ENCODE peak calls at places on chromosomes 13 and 19, in seven cellular contexts. H, J, I, T, D, G and F are unnamed samples.

GRCh38 chr13:26616126-26616525 is 58.6 kb downstream of the WASF3 start:
- DNase-seq in H (no peak), D (no peak), I (no peak), J (no peak), T (peak; percentile 28), G (peak; percentile 21), F (no peak)

GRCh38 chr19:35790981-35791813 is 15.8 kb downstream of the ARHGAP33 start:
- DNase-seq in T (no peak), D (no peak), I (no peak), J (no peak), G (no peak), H (no peak), F (no peak)

GRCh38 chr19:57815247-57816075 is 748 bp upstream of the ZNF552 start:
- DNase-seq in G (no peak), I (no peak), D (no peak), H (no peak), T (no peak), J (no peak), F (no peak)

GRCh38 chr13:22061371-22061805 is 390.5 kb downstream of the FGF9 start:
- DNase-seq in G (no peak), H (no peak), I (peak; percentile 32), D (no peak), T (no peak), J (no peak), F (peak; percentile 50)

GRCh38 chr19:35740423-35741215 is 1.6 kb downstream of the IGFLR1 start:
- DNase-seq in I (peak; percentile 93), T (peak; percentile 98), H (peak; percentile 89), D (peak; percentile 99), G (peak; percentile 95), J (peak; percentile 99), F (peak; percentile 98)

GRCh38 chr13:99288069-99288468 is 19.1 kb downstream of the GPR183 start:
- DNase-seq in D (no peak), G (no peak), I (no peak), H (no peak), T (no peak), J (no peak), F (peak; percentile 66)

GRCh38 chr13:73914119-73914518 is 220.1 kb downstream of the KLF12 start:
- DNase-seq in I (peak; percentile 50), T (no peak), J (no peak), G (no peak), D (peak; percentile 75), H (no peak), F (peak; percentile 10)

GRCh38 chr13:48901786-48902185 is 73.9 kb upstream of the FNDC3A start:
- DNase-seq in D (no peak), J (no peak), G (no peak), I (no peak), H (no peak), T (no peak), F (no peak)

GRCh38 chr13:26022538-26023292 is 29.1 kb downstream of the SHISA2 start:
- DNase-seq in I (no peak), H (peak; percentile 12), J (peak; percentile 83), G (peak; percentile 77), T (no peak), D (peak; percentile 48), F (no peak)

GRCh38 chr13:25037057-25037813 is 58.7 kb upstream of the PABPC3 start:
- DNase-seq in I (peak; percentile 74), T (peak; percentile 71), H (peak; percentile 38), D (peak; percentile 75), G (peak; percentile 73), J (no peak), F (peak; percentile 55)

GRCh38 chr13:52029569-52029968 is 5.1 kb downstream of the UTP14C start:
- DNase-seq in T (no peak), G (no peak), J (no peak), H (no peak), D (no peak), I (no peak), F (no peak)

GRCh38 chr13:40558656-40559055 is 107.8 kb downstream of the FOXO1 start:
- DNase-seq in I (no peak), T (no peak), J (no peak), G (no peak), D (no peak), H (no peak), F (no peak)

GRCh38 chr13:48727252-48728011 is 73.7 kb downstream of the CYSLTR2 start:
- DNase-seq in T (peak; percentile 99), H (no peak), I (no peak), D (peak; percentile 74), J (peak; percentile 48), G (peak; percentile 92), F (no peak)

GRCh38 chr19:35213678-35214632 is 14.6 kb downstream of the FAM187B start:
- DNase-seq in I (peak; percentile 91), D (peak; percentile 68), T (peak; percentile 63), J (peak; percentile 35), G (peak; percentile 76), H (no peak), F (peak; percentile 27)

GRCh38 chr19:48963371-48964204 is 1.5 kb upstream of the FTL start:
- DNase-seq in G (peak; percentile 75), T (peak; percentile 77), D (peak; percentile 69), I (peak; percentile 56), H (no peak), J (peak; percentile 72), F (peak; percentile 84)

GRCh38 chr13:76882431-76882830 is 3.8 kb downstream of the KCTD12 start:
- DNase-seq in J (no peak), I (no peak), G (peak; percentile 74), H (no peak), T (peak; percentile 45), D (no peak), F (no peak)

GRCh38 chr19:7699422-7700127 is 2.4 kb downstream of the FCER2 start:
- DNase-seq in T (no peak), G (no peak), D (no peak), I (peak; percentile 59), J (no peak), H (no peak), F (no peak)

GRCh38 chr13:101779147-101779546 is 326.7 kb downstream of the ITGBL1 start:
- DNase-seq in D (no peak), J (no peak), H (no peak), T (no peak), G (no peak), I (no peak), F (no peak)

GRCh38 chr13:22561581-22561980 is 619.2 kb upstream of the SGCG start:
- DNase-seq in J (no peak), I (no peak), G (no peak), T (no peak), D (no peak), H (no peak), F (no peak)

GRCh38 chr19:33630880-33631627 is 9.3 kb downstream of the CHST8 start:
- DNase-seq in D (no peak), G (no peak), H (no peak), J (no peak), I (no peak), T (no peak), F (no peak)

GRCh38 chr19:33587150-33587549 is 34.6 kb upstream of the CHST8 start:
- DNase-seq in T (no peak), I (no peak), G (no peak), D (no peak), J (no peak), H (no peak), F (no peak)

GRCh38 chr13:51539887-51540286 is 44.4 kb upstream of the WDFY2 start:
- DNase-seq in D (peak; percentile 67), I (no peak), H (peak; percentile 29), T (peak; percentile 70), G (peak; percentile 74), J (no peak), F (no peak)

GRCh38 chr13:79018166-79018565 is 359.2 kb upstream of the OBI1 start:
- DNase-seq in T (no peak), J (no peak), H (no peak), G (no peak), I (no peak), D (no peak), F (no peak)
- TF ChIP-seq CTCF in T (no peak), J (no peak), H (no peak), G (no peak), I (no peak), D (no peak), F (no peak)

DNA sequence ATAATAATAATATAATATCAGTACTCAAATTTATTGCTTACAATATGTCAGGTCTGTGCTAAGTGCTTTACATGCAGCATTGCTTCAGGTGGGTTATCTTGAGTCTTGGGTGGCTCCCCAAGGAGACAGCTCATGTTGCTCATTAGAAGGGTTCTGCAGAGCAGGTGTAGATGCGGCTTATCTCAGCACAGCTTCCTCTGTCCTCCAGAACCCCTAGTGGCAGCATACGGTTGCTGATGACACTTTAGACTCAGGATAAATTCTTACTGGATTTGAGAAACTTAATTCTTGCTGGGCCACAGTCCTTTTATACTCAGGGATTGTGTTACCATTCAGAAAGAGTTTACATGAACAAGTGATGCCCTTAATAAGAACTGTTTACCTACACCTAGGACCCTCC is 8.9 kb downstream of the COG3 start:
- DNase-seq in D (peak; percentile 11), H (no peak), T (no peak), G (no peak), J (no peak), I (no peak), F (no peak)
- TF ChIP-seq CTCF in D (peak; percentile 38), H (no peak), T (peak; percentile 16), G (no peak), J (peak; percentile 20), I (no peak), F (peak; percentile 18)

GRCh38 chr13:29496241-29496712 is 99.2 kb downstream of the SLC7A1 start:
- DNase-seq in T (no peak), J (peak; percentile 53), D (no peak), H (no peak), I (peak; percentile 68), G (no peak), F (peak; percentile 53)

GRCh38 chr13:29494520-29494919 is 101.0 kb downstream of the SLC7A1 start:
- DNase-seq in J (no peak), G (no peak), H (no peak), D (no peak), T (no peak), I (peak; percentile 34), F (no peak)

GRCh38 chr13:29490561-29490960 is 104.9 kb downstream of the SLC7A1 start:
- DNase-seq in D (no peak), T (no peak), J (no peak), G (no peak), H (no peak), I (no peak), F (no peak)

GRCh38 chr13:29491248-29491647 is 104.2 kb downstream of the SLC7A1 start:
- DNase-seq in D (no peak), J (no peak), H (no peak), I (no peak), T (no peak), G (no peak), F (no peak)

GRCh38 chr13:29493796-29494195 is 101.7 kb downstream of the SLC7A1 start:
- DNase-seq in I (no peak), T (no peak), D (no peak), G (no peak), J (no peak), H (no peak), F (no peak)
- TF ChIP-seq CTCF in I (no peak), T (no peak), D (no peak), G (no peak), J (no peak), H (no peak), F (no peak)

DNA sequence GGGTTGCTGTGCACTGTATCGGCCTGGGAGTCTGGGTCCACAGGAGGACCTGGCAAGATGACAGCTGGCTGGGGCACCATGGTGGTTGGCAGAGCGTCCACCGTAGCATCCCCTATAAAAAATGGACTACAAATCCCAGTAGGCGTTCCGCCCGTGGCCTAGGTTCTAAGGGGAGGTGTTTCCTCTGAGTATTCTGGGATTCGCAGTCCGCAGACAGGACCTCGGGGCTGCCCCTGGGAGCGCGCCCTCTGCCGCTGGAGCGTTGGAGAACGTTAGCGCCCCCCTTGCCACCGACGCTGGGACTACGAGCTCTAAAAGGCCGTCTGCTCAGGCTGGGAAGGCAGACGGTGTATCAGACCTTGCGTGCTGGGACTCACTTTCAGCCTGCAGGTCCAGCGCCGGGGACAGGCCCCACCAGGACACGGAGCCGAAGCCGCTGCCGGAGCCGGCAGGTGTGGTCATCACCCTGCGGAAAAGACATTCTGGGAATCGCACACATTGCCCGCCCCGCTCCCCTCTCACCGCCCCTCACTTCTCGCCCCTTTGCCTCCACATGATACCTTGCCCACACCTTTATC is 372 bp downstream of the DNAAF3 start:
- DNase-seq in G (peak; percentile 78), I (no peak), T (peak; percentile 65), J (peak; percentile 47), H (no peak), D (peak; percentile 94), F (no peak)
- TF ChIP-seq CTCF in G (peak; percentile 56), I (no peak), T (peak; percentile 53), J (peak; percentile 57), H (peak; percentile 61), D (peak; percentile 93), F (peak; percentile 30)